ENCODE peak calls at places on chromosomes 16 and 17, in six cellular contexts. One of them, this sample, is unnamed.

GRCh38 chr17:80833952-80834895 is 157.4 kb upstream of the CHMP6 start:
- DNase-seq in cardiac muscle cell: no peak
- DNase-seq in fibroblast of lung: peak
- DNase-seq in heart left ventricle: peak
- DNase-seq in tibial artery: no peak
- DNase-seq in OCI-LY7: no peak
- DNase-seq in this sample: no peak

GRCh38 chr16:59213952-59214351 is 479.8 kb upstream of the GOT2 start:
- DNase-seq in cardiac muscle cell: no peak
- DNase-seq in fibroblast of lung: no peak
- DNase-seq in heart left ventricle: no peak
- DNase-seq in tibial artery: no peak
- DNase-seq in OCI-LY7: no peak
- DNase-seq in this sample: no peak

GRCh38 chr17:17414316-17414937 is 62.4 kb upstream of the MED9 start:
- DNase-seq in cardiac muscle cell: no peak
- DNase-seq in fibroblast of lung: peak
- DNase-seq in heart left ventricle: no peak
- DNase-seq in tibial artery: peak
- DNase-seq in OCI-LY7: no peak
- DNase-seq in this sample: no peak

GRCh38 chr17:40452074-40452787 is 9.0 kb downstream of the IGFBP4 start:
- DNase-seq in cardiac muscle cell: no peak
- DNase-seq in fibroblast of lung: peak
- DNase-seq in heart left ventricle: peak
- DNase-seq in tibial artery: peak
- DNase-seq in OCI-LY7: no peak
- DNase-seq in this sample: no peak

GRCh38 chr17:48002920-48003685 is 32.2 kb downstream of the CDK5RAP3 start:
- DNase-seq in cardiac muscle cell: no peak
- DNase-seq in fibroblast of lung: no peak
- DNase-seq in heart left ventricle: no peak
- DNase-seq in tibial artery: no peak
- DNase-seq in OCI-LY7: no peak
- DNase-seq in this sample: peak

GRCh38 chr17:37168731-37169353 is 206.9 kb upstream of the C17orf78 start:
- DNase-seq in cardiac muscle cell: no peak
- DNase-seq in fibroblast of lung: no peak
- DNase-seq in heart left ventricle: no peak
- DNase-seq in tibial artery: no peak
- DNase-seq in OCI-LY7: no peak
- DNase-seq in this sample: no peak

GRCh38 chr16:57264950-57265371 is 19.5 kb downstream of the PLLP start:
- DNase-seq in cardiac muscle cell: no peak
- DNase-seq in fibroblast of lung: no peak
- DNase-seq in heart left ventricle: no peak
- DNase-seq in tibial artery: no peak
- DNase-seq in OCI-LY7: no peak
- DNase-seq in this sample: no peak

GRCh38 chr17:17144916-17145665 is 61.0 kb downstream of the PLD6 start:
- DNase-seq in cardiac muscle cell: no peak
- DNase-seq in fibroblast of lung: no peak
- DNase-seq in heart left ventricle: no peak
- DNase-seq in tibial artery: no peak
- DNase-seq in OCI-LY7: no peak
- DNase-seq in this sample: no peak

GRCh38 chr17:19002805-19003542 is 1.6 kb downstream of the FAM83G start:
- DNase-seq in cardiac muscle cell: no peak
- DNase-seq in fibroblast of lung: peak
- DNase-seq in heart left ventricle: no peak
- DNase-seq in tibial artery: no peak
- DNase-seq in OCI-LY7: no peak
- DNase-seq in this sample: no peak

GRCh38 chr17:77700165-77700881 is 258.2 kb upstream of the TNRC6C start:
- DNase-seq in cardiac muscle cell: no peak
- DNase-seq in fibroblast of lung: no peak
- DNase-seq in heart left ventricle: no peak
- DNase-seq in tibial artery: no peak
- DNase-seq in OCI-LY7: no peak
- DNase-seq in this sample: no peak

GRCh38 chr16:75196826-75197225 is 10.1 kb downstream of the CTRB2 start:
- DNase-seq in cardiac muscle cell: no peak
- DNase-seq in fibroblast of lung: no peak
- DNase-seq in heart left ventricle: no peak
- DNase-seq in tibial artery: no peak
- DNase-seq in OCI-LY7: no peak
- DNase-seq in this sample: no peak
- H3K27ac ChIP-seq in cardiac muscle cell: no peak
- H3K27ac ChIP-seq in fibroblast of lung: no peak
- H3K27ac ChIP-seq in heart left ventricle: no peak
- H3K27ac ChIP-seq in tibial artery: no peak
- H3K27ac ChIP-seq in OCI-LY7: no peak
- H3K27ac ChIP-seq in this sample: no peak

DNA sequence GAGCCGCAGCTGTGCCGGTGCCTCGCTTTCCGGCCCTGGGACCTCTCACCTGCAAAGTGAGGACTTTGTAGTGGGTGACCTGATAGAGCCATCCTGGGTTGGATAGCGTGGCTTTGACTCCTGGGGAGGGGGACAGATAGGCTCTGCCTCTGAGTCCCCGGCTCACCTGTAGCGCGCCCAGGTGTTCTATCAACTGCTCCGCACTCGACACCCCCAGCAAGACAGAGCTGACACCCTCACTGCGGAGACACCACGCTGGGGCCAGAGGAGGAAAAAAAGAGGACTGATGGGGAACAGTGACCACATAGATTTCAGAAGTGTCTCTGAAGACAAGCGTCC is 6.4 kb downstream of the KCNAB3 start:
- DNase-seq in cardiac muscle cell: no peak
- DNase-seq in fibroblast of lung: no peak
- DNase-seq in heart left ventricle: no peak
- DNase-seq in tibial artery: no peak
- DNase-seq in OCI-LY7: no peak
- DNase-seq in this sample: no peak
- H3K27ac ChIP-seq in cardiac muscle cell: no peak
- H3K27ac ChIP-seq in fibroblast of lung: no peak
- H3K27ac ChIP-seq in heart left ventricle: peak
- H3K27ac ChIP-seq in tibial artery: peak
- H3K27ac ChIP-seq in OCI-LY7: no peak
- H3K27ac ChIP-seq in this sample: peak

DNA sequence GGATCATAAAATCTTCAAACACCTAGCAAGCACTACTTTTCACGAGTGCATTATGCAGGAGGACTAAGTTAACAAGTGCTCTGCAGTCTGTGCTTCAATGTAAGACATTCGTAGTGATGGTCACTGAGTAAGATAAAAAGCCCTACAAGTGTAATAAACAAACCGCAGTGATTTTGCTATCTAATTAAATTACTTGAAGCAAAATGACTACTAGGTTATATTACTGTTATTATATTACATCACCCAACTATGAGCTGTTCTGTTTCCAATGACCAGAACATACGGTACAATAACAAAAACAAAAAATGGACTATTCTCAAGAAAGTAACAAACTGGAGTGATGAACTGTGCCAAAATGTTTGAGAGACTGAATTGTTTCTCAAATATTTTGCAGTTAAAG is 11.2 kb downstream of the KLHL10 start:
- DNase-seq in cardiac muscle cell: no peak
- DNase-seq in fibroblast of lung: peak
- DNase-seq in heart left ventricle: no peak
- DNase-seq in tibial artery: no peak
- DNase-seq in OCI-LY7: no peak
- DNase-seq in this sample: no peak
- H3K27ac ChIP-seq in cardiac muscle cell: no peak
- H3K27ac ChIP-seq in fibroblast of lung: no peak
- H3K27ac ChIP-seq in heart left ventricle: no peak
- H3K27ac ChIP-seq in tibial artery: no peak
- H3K27ac ChIP-seq in OCI-LY7: no peak
- H3K27ac ChIP-seq in this sample: no peak

GRCh38 chr16:88800277-88800592 is 3.4 kb upstream of the CDT1 start:
- DNase-seq in cardiac muscle cell: no peak
- DNase-seq in fibroblast of lung: no peak
- DNase-seq in heart left ventricle: no peak
- DNase-seq in tibial artery: no peak
- DNase-seq in OCI-LY7: no peak
- DNase-seq in this sample: no peak
- H3K27ac ChIP-seq in cardiac muscle cell: peak
- H3K27ac ChIP-seq in fibroblast of lung: no peak
- H3K27ac ChIP-seq in heart left ventricle: no peak
- H3K27ac ChIP-seq in tibial artery: no peak
- H3K27ac ChIP-seq in OCI-LY7: peak
- H3K27ac ChIP-seq in this sample: no peak

GRCh38 chr16:143047-143446 is 4.6 kb upstream of the NPRL3 start:
- DNase-seq in cardiac muscle cell: no peak
- DNase-seq in fibroblast of lung: no peak
- DNase-seq in heart left ventricle: no peak
- DNase-seq in tibial artery: no peak
- DNase-seq in OCI-LY7: no peak
- DNase-seq in this sample: no peak

GRCh38 chr16:142405-142804 is 3.9 kb upstream of the NPRL3 start:
- DNase-seq in cardiac muscle cell: no peak
- DNase-seq in fibroblast of lung: no peak
- DNase-seq in heart left ventricle: no peak
- DNase-seq in tibial artery: no peak
- DNase-seq in OCI-LY7: no peak
- DNase-seq in this sample: no peak

GRCh38 chr16:140175-140857 is 1.8 kb upstream of the NPRL3 start:
- DNase-seq in cardiac muscle cell: no peak
- DNase-seq in fibroblast of lung: no peak
- DNase-seq in heart left ventricle: no peak
- DNase-seq in tibial artery: no peak
- DNase-seq in OCI-LY7: no peak
- DNase-seq in this sample: no peak

GRCh38 chr16:143456-143855 is 5.0 kb upstream of the NPRL3 start:
- DNase-seq in cardiac muscle cell: no peak
- DNase-seq in fibroblast of lung: no peak
- DNase-seq in heart left ventricle: no peak
- DNase-seq in tibial artery: no peak
- DNase-seq in OCI-LY7: no peak
- DNase-seq in this sample: no peak

GRCh38 chr16:138049-138417 is 440 bp downstream of the NPRL3 start:
- DNase-seq in cardiac muscle cell: peak
- DNase-seq in fibroblast of lung: no peak
- DNase-seq in heart left ventricle: peak
- DNase-seq in tibial artery: peak
- DNase-seq in OCI-LY7: peak
- DNase-seq in this sample: no peak
- H3K27ac ChIP-seq in cardiac muscle cell: peak
- H3K27ac ChIP-seq in fibroblast of lung: peak
- H3K27ac ChIP-seq in heart left ventricle: peak
- H3K27ac ChIP-seq in tibial artery: peak
- H3K27ac ChIP-seq in OCI-LY7: peak
- H3K27ac ChIP-seq in this sample: no peak

GRCh38 chr16:50209548-50210265 is 56.6 kb downstream of the TENT4B start:
- DNase-seq in cardiac muscle cell: peak
- DNase-seq in fibroblast of lung: no peak
- DNase-seq in heart left ventricle: no peak
- DNase-seq in tibial artery: no peak
- DNase-seq in OCI-LY7: peak
- DNase-seq in this sample: no peak

GRCh38 chr16:50207652-50208051 is 54.5 kb downstream of the TENT4B start:
- DNase-seq in cardiac muscle cell: peak
- DNase-seq in fibroblast of lung: peak
- DNase-seq in heart left ventricle: no peak
- DNase-seq in tibial artery: no peak
- DNase-seq in OCI-LY7: no peak
- DNase-seq in this sample: no peak

GRCh38 chr16:50213939-50214519 is 52.3 kb upstream of the ADCY7 start:
- DNase-seq in cardiac muscle cell: peak
- DNase-seq in fibroblast of lung: peak
- DNase-seq in heart left ventricle: no peak
- DNase-seq in tibial artery: no peak
- DNase-seq in OCI-LY7: peak
- DNase-seq in this sample: no peak

GRCh38 chr16:50208460-50208931 is 55.4 kb downstream of the TENT4B start:
- DNase-seq in cardiac muscle cell: no peak
- DNase-seq in fibroblast of lung: no peak
- DNase-seq in heart left ventricle: no peak
- DNase-seq in tibial artery: no peak
- DNase-seq in OCI-LY7: no peak
- DNase-seq in this sample: no peak

GRCh38 chr16:50210266-50211038 is 55.9 kb upstream of the ADCY7 start:
- DNase-seq in cardiac muscle cell: peak
- DNase-seq in fibroblast of lung: peak
- DNase-seq in heart left ventricle: peak
- DNase-seq in tibial artery: peak
- DNase-seq in OCI-LY7: peak
- DNase-seq in this sample: peak
- H3K27ac ChIP-seq in cardiac muscle cell: peak
- H3K27ac ChIP-seq in fibroblast of lung: no peak
- H3K27ac ChIP-seq in heart left ventricle: peak
- H3K27ac ChIP-seq in tibial artery: peak
- H3K27ac ChIP-seq in OCI-LY7: no peak
- H3K27ac ChIP-seq in this sample: peak

DNA sequence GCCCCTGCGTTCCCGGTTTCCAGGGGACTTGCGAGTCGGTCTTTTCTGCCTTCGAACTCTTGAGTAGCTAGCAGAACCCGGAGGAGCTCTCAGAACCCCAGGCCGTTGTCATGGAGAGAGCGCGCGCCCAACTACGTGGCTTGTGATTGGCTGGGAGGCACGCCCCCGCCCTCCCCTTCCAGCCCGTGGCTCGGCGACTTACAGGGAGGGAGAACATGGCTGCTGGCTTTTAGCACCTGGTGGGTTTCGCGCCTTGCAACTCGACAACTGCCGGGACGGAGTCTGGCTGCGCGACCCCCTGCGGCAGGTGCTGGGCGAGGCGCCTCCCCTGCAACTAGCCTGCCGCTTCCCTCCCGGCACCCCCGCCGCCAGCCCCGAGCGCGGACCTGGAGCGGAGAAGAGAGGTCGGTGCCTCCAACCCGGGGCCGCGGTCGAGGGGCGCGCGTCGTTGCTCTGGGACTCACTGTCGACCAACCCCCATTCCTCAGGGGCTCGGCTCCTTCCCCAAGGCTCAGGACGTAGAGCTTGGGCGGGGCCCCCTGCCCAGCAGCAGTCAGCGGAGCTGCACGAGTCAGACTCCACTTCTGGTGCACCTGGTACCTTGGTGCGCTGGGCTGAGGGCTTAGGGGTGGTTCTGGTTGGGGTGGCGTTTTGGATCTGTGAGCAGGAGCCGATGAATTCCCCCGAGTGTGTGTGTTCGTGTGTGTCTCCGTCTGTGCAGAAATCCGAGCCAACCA is 9.0 kb upstream of the ZFP90 start:
- DNase-seq in cardiac muscle cell: peak
- DNase-seq in fibroblast of lung: peak
- DNase-seq in heart left ventricle: peak
- DNase-seq in tibial artery: peak
- DNase-seq in OCI-LY7: peak
- DNase-seq in this sample: peak
- H3K27ac ChIP-seq in cardiac muscle cell: no peak
- H3K27ac ChIP-seq in fibroblast of lung: no peak
- H3K27ac ChIP-seq in heart left ventricle: no peak
- H3K27ac ChIP-seq in tibial artery: peak
- H3K27ac ChIP-seq in OCI-LY7: no peak
- H3K27ac ChIP-seq in this sample: no peak

GRCh38 chr16:13070268-13070667 is 168.9 kb downstream of the SHISA9 start:
- DNase-seq in cardiac muscle cell: no peak
- DNase-seq in fibroblast of lung: no peak
- DNase-seq in heart left ventricle: no peak
- DNase-seq in tibial artery: no peak
- DNase-seq in OCI-LY7: no peak
- DNase-seq in this sample: no peak
- H3K27ac ChIP-seq in cardiac muscle cell: no peak
- H3K27ac ChIP-seq in fibroblast of lung: no peak
- H3K27ac ChIP-seq in heart left ventricle: no peak
- H3K27ac ChIP-seq in tibial artery: no peak
- H3K27ac ChIP-seq in OCI-LY7: no peak
- H3K27ac ChIP-seq in this sample: no peak

GRCh38 chr17:10177921-10178788 is 20.3 kb downstream of the GAS7 start:
- DNase-seq in cardiac muscle cell: no peak
- DNase-seq in fibroblast of lung: no peak
- DNase-seq in heart left ventricle: peak
- DNase-seq in tibial artery: no peak
- DNase-seq in OCI-LY7: no peak
- DNase-seq in this sample: no peak
- H3K27ac ChIP-seq in cardiac muscle cell: peak
- H3K27ac ChIP-seq in fibroblast of lung: no peak
- H3K27ac ChIP-seq in heart left ventricle: no peak
- H3K27ac ChIP-seq in tibial artery: no peak
- H3K27ac ChIP-seq in OCI-LY7: no peak
- H3K27ac ChIP-seq in this sample: no peak